ENCODE peak calls at places on chromosomes 7 and 10, in nine cellular contexts. One of them, this sample, is unnamed.

GRCh38 chr7:105600720-105601550 is 19.6 kb upstream of the EFCAB10 start:
- DNase-seq in GM18507: no peak
- DNase-seq in HT1080: no peak
- DNase-seq in heart left ventricle: no peak
- DNase-seq in left lung: no peak
- DNase-seq in neural crest cell: no peak
- DNase-seq in NAMALWA: no peak
- DNase-seq in posterior vena cava: peak
- DNase-seq in epithelial cell of proximal tubule: no peak
- DNase-seq in this sample: no peak

GRCh38 chr7:128940494-128941322 is 3.0 kb downstream of the IRF5 start:
- DNase-seq in neural crest cell: no peak
- DNase-seq in posterior vena cava: peak
- DNase-seq in NAMALWA: peak
- DNase-seq in heart left ventricle: peak
- DNase-seq in left lung: peak
- DNase-seq in GM18507: peak
- DNase-seq in HT1080: no peak
- DNase-seq in epithelial cell of proximal tubule: no peak
- DNase-seq in this sample: peak

GRCh38 chr10:87618470-87619423 is 40.9 kb upstream of the PAPSS2 start:
- DNase-seq in heart left ventricle: no peak
- DNase-seq in HT1080: no peak
- DNase-seq in NAMALWA: no peak
- DNase-seq in GM18507: no peak
- DNase-seq in neural crest cell: no peak
- DNase-seq in left lung: peak
- DNase-seq in posterior vena cava: no peak
- DNase-seq in epithelial cell of proximal tubule: no peak
- DNase-seq in this sample: no peak

GRCh38 chr7:121401896-121402295 is 5.8 kb upstream of the FAM3C start:
- DNase-seq in heart left ventricle: no peak
- DNase-seq in neural crest cell: no peak
- DNase-seq in left lung: no peak
- DNase-seq in posterior vena cava: no peak
- DNase-seq in NAMALWA: no peak
- DNase-seq in GM18507: no peak
- DNase-seq in HT1080: no peak
- DNase-seq in epithelial cell of proximal tubule: no peak
- DNase-seq in this sample: no peak

GRCh38 chr7:77360104-77360503 is 56.0 kb downstream of the GSAP start:
- DNase-seq in posterior vena cava: no peak
- DNase-seq in HT1080: no peak
- DNase-seq in left lung: no peak
- DNase-seq in neural crest cell: no peak
- DNase-seq in GM18507: no peak
- DNase-seq in NAMALWA: no peak
- DNase-seq in epithelial cell of proximal tubule: peak
- DNase-seq in heart left ventricle: no peak
- DNase-seq in this sample: no peak

GRCh38 chr7:127550247-127550646 is 35.1 kb downstream of the GCC1 start:
- DNase-seq in GM18507: no peak
- DNase-seq in left lung: no peak
- DNase-seq in epithelial cell of proximal tubule: no peak
- DNase-seq in posterior vena cava: no peak
- DNase-seq in heart left ventricle: no peak
- DNase-seq in HT1080: no peak
- DNase-seq in neural crest cell: no peak
- DNase-seq in NAMALWA: peak
- DNase-seq in this sample: no peak

GRCh38 chr7:135801877-135802276 is 53.3 kb upstream of the FAM180A start:
- DNase-seq in posterior vena cava: no peak
- DNase-seq in NAMALWA: no peak
- DNase-seq in HT1080: no peak
- DNase-seq in neural crest cell: no peak
- DNase-seq in heart left ventricle: peak
- DNase-seq in left lung: no peak
- DNase-seq in epithelial cell of proximal tubule: no peak
- DNase-seq in GM18507: no peak
- DNase-seq in this sample: no peak

GRCh38 chr7:48471206-48471605 is 299.9 kb downstream of the ABCA13 start:
- DNase-seq in neural crest cell: no peak
- DNase-seq in HT1080: no peak
- DNase-seq in heart left ventricle: no peak
- DNase-seq in posterior vena cava: no peak
- DNase-seq in GM18507: no peak
- DNase-seq in left lung: no peak
- DNase-seq in epithelial cell of proximal tubule: no peak
- DNase-seq in NAMALWA: no peak
- DNase-seq in this sample: no peak

GRCh38 chr10:110498087-110498981 is 627 bp downstream of the DUSP5 start:
- DNase-seq in epithelial cell of proximal tubule: no peak
- DNase-seq in heart left ventricle: peak
- DNase-seq in GM18507: no peak
- DNase-seq in HT1080: no peak
- DNase-seq in left lung: peak
- DNase-seq in neural crest cell: peak
- DNase-seq in NAMALWA: peak
- DNase-seq in posterior vena cava: peak
- DNase-seq in this sample: peak

GRCh38 chr10:73850863-73851461 is 23.4 kb downstream of the CAMK2G start:
- DNase-seq in heart left ventricle: no peak
- DNase-seq in HT1080: no peak
- DNase-seq in left lung: no peak
- DNase-seq in GM18507: no peak
- DNase-seq in posterior vena cava: peak
- DNase-seq in NAMALWA: no peak
- DNase-seq in neural crest cell: no peak
- DNase-seq in epithelial cell of proximal tubule: no peak
- DNase-seq in this sample: peak

GRCh38 chr10:17528296-17528862 is 74.0 kb upstream of the ST8SIA6 start:
- DNase-seq in posterior vena cava: no peak
- DNase-seq in neural crest cell: no peak
- DNase-seq in NAMALWA: no peak
- DNase-seq in GM18507: no peak
- DNase-seq in epithelial cell of proximal tubule: no peak
- DNase-seq in left lung: no peak
- DNase-seq in HT1080: peak
- DNase-seq in heart left ventricle: no peak
- DNase-seq in this sample: no peak

GRCh38 chr7:30650455-30650854 is 31.8 kb downstream of the CRHR2 start:
- DNase-seq in left lung: no peak
- DNase-seq in posterior vena cava: no peak
- DNase-seq in heart left ventricle: no peak
- DNase-seq in epithelial cell of proximal tubule: no peak
- DNase-seq in HT1080: no peak
- DNase-seq in GM18507: no peak
- DNase-seq in neural crest cell: no peak
- DNase-seq in NAMALWA: no peak
- DNase-seq in this sample: no peak

GRCh38 chr10:44991571-44991970 is 9.2 kb upstream of the ZNF22 start:
- DNase-seq in NAMALWA: no peak
- DNase-seq in heart left ventricle: no peak
- DNase-seq in GM18507: no peak
- DNase-seq in left lung: no peak
- DNase-seq in posterior vena cava: no peak
- DNase-seq in HT1080: no peak
- DNase-seq in epithelial cell of proximal tubule: no peak
- DNase-seq in neural crest cell: no peak
- DNase-seq in this sample: no peak

GRCh38 chr7:116443101-116443523 is 56.4 kb upstream of the CAV2 start:
- DNase-seq in neural crest cell: no peak
- DNase-seq in heart left ventricle: no peak
- DNase-seq in GM18507: no peak
- DNase-seq in epithelial cell of proximal tubule: peak
- DNase-seq in NAMALWA: no peak
- DNase-seq in HT1080: peak
- DNase-seq in posterior vena cava: no peak
- DNase-seq in left lung: no peak
- DNase-seq in this sample: no peak

GRCh38 chr7:149172534-149172920 is 22.8 kb upstream of the ZNF282 start:
- DNase-seq in left lung: no peak
- DNase-seq in GM18507: no peak
- DNase-seq in neural crest cell: no peak
- DNase-seq in heart left ventricle: no peak
- DNase-seq in posterior vena cava: no peak
- DNase-seq in epithelial cell of proximal tubule: no peak
- DNase-seq in NAMALWA: no peak
- DNase-seq in HT1080: no peak
- DNase-seq in this sample: no peak

GRCh38 chr7:40437936-40438634 is 303.3 kb downstream of the SUGCT start:
- DNase-seq in heart left ventricle: no peak
- DNase-seq in neural crest cell: no peak
- DNase-seq in posterior vena cava: no peak
- DNase-seq in GM18507: no peak
- DNase-seq in NAMALWA: no peak
- DNase-seq in HT1080: no peak
- DNase-seq in epithelial cell of proximal tubule: no peak
- DNase-seq in left lung: no peak
- DNase-seq in this sample: no peak

GRCh38 chr10:86747796-86748581 is 8.4 kb upstream of the BMPR1A start:
- DNase-seq in left lung: no peak
- DNase-seq in epithelial cell of proximal tubule: no peak
- DNase-seq in posterior vena cava: no peak
- DNase-seq in heart left ventricle: no peak
- DNase-seq in HT1080: no peak
- DNase-seq in GM18507: no peak
- DNase-seq in neural crest cell: no peak
- DNase-seq in NAMALWA: no peak
- DNase-seq in this sample: no peak

GRCh38 chr7:2200584-2200980 is 32.2 kb downstream of the MAD1L1 start:
- DNase-seq in posterior vena cava: peak
- DNase-seq in NAMALWA: no peak
- DNase-seq in heart left ventricle: no peak
- DNase-seq in epithelial cell of proximal tubule: no peak
- DNase-seq in neural crest cell: no peak
- DNase-seq in left lung: no peak
- DNase-seq in GM18507: no peak
- DNase-seq in HT1080: no peak
- DNase-seq in this sample: no peak

GRCh38 chr7:126394406-126394805 is 858.3 kb downstream of the GRM8 start:
- DNase-seq in left lung: peak
- DNase-seq in NAMALWA: no peak
- DNase-seq in heart left ventricle: no peak
- DNase-seq in epithelial cell of proximal tubule: no peak
- DNase-seq in HT1080: peak
- DNase-seq in posterior vena cava: no peak
- DNase-seq in GM18507: no peak
- DNase-seq in neural crest cell: no peak
- DNase-seq in this sample: no peak

GRCh38 chr7:44555350-44555749 is 14.2 kb upstream of the NPC1L1 start:
- DNase-seq in heart left ventricle: no peak
- DNase-seq in neural crest cell: no peak
- DNase-seq in posterior vena cava: peak
- DNase-seq in HT1080: no peak
- DNase-seq in GM18507: no peak
- DNase-seq in epithelial cell of proximal tubule: no peak
- DNase-seq in left lung: no peak
- DNase-seq in NAMALWA: no peak
- DNase-seq in this sample: no peak

GRCh38 chr7:27774717-27775328 is 34.9 kb downstream of the TAX1BP1 start:
- DNase-seq in posterior vena cava: no peak
- DNase-seq in HT1080: peak
- DNase-seq in NAMALWA: peak
- DNase-seq in neural crest cell: no peak
- DNase-seq in epithelial cell of proximal tubule: peak
- DNase-seq in heart left ventricle: no peak
- DNase-seq in GM18507: no peak
- DNase-seq in left lung: no peak
- DNase-seq in this sample: no peak

This sample was measured in suprapubic skin.